ENCODE peak calls at places on chromosomes 2 and 18, in four cellular contexts. One of them, this sample, is unnamed.

GRCh38 chr2:24164416-24164973 is 10.4 kb upstream of the FAM228A start:
- DNase-seq in NCI-H2171 treated with DMSO at 0.1 percent for 48 hours: peak
- DNase-seq in foreskin fibroblast: no peak
- DNase-seq in T-helper 9 cell: peak
- DNase-seq in this sample: no peak

GRCh38 chr2:158518083-158518482 is 61.3 kb downstream of the PKP4 start:
- DNase-seq in NCI-H2171 treated with DMSO at 0.1 percent for 48 hours: no peak
- DNase-seq in foreskin fibroblast: peak
- DNase-seq in T-helper 9 cell: no peak
- DNase-seq in this sample: no peak

GRCh38 chr2:165390875-165391274 is 78.6 kb upstream of the CSRNP3 start:
- DNase-seq in NCI-H2171 treated with DMSO at 0.1 percent for 48 hours: no peak
- DNase-seq in foreskin fibroblast: no peak
- DNase-seq in T-helper 9 cell: no peak
- DNase-seq in this sample: no peak

GRCh38 chr2:176122633-176123482 is at the start of gene HOXD9:
- DNase-seq in NCI-H2171 treated with DMSO at 0.1 percent for 48 hours: no peak
- DNase-seq in foreskin fibroblast: peak
- DNase-seq in T-helper 9 cell: no peak
- DNase-seq in this sample: no peak

GRCh38 chr2:182895798-182896197 is 29.4 kb upstream of the FRZB start:
- DNase-seq in NCI-H2171 treated with DMSO at 0.1 percent for 48 hours: no peak
- DNase-seq in foreskin fibroblast: no peak
- DNase-seq in T-helper 9 cell: no peak
- DNase-seq in this sample: no peak

GRCh38 chr2:26922638-26923466 is 47.6 kb upstream of the MAPRE3 start:
- DNase-seq in NCI-H2171 treated with DMSO at 0.1 percent for 48 hours: peak
- DNase-seq in foreskin fibroblast: no peak
- DNase-seq in T-helper 9 cell: no peak
- DNase-seq in this sample: peak

GRCh38 chr2:233084488-233084887 is 24.3 kb downstream of the INPP5D start:
- DNase-seq in NCI-H2171 treated with DMSO at 0.1 percent for 48 hours: no peak
- DNase-seq in foreskin fibroblast: no peak
- DNase-seq in T-helper 9 cell: peak
- DNase-seq in this sample: no peak

GRCh38 chr2:207960090-207960489 is 65.2 kb downstream of the PLEKHM3 start:
- DNase-seq in NCI-H2171 treated with DMSO at 0.1 percent for 48 hours: no peak
- DNase-seq in foreskin fibroblast: no peak
- DNase-seq in T-helper 9 cell: no peak
- DNase-seq in this sample: no peak

GRCh38 chr2:19607931-19608762 is 249.7 kb upstream of the OSR1 start:
- DNase-seq in NCI-H2171 treated with DMSO at 0.1 percent for 48 hours: peak
- DNase-seq in foreskin fibroblast: peak
- DNase-seq in T-helper 9 cell: no peak
- DNase-seq in this sample: no peak

GRCh38 chr2:188456114-188456909 is 164.6 kb downstream of the GULP1 start:
- DNase-seq in NCI-H2171 treated with DMSO at 0.1 percent for 48 hours: no peak
- DNase-seq in foreskin fibroblast: no peak
- DNase-seq in T-helper 9 cell: no peak
- DNase-seq in this sample: no peak

GRCh38 chr2:216126943-216127342 is 17.8 kb downstream of the XRCC5 start:
- DNase-seq in NCI-H2171 treated with DMSO at 0.1 percent for 48 hours: no peak
- DNase-seq in foreskin fibroblast: no peak
- DNase-seq in T-helper 9 cell: no peak
- DNase-seq in this sample: no peak

GRCh38 chr2:190685348-190685747 is 36.5 kb downstream of the NAB1 start:
- DNase-seq in NCI-H2171 treated with DMSO at 0.1 percent for 48 hours: no peak
- DNase-seq in foreskin fibroblast: no peak
- DNase-seq in T-helper 9 cell: no peak
- DNase-seq in this sample: no peak

GRCh38 chr2:162676515-162676914 is 162.1 kb downstream of the KCNH7 start:
- DNase-seq in NCI-H2171 treated with DMSO at 0.1 percent for 48 hours: no peak
- DNase-seq in foreskin fibroblast: no peak
- DNase-seq in T-helper 9 cell: no peak
- DNase-seq in this sample: no peak

GRCh38 chr2:32865399-32866068 is 81.2 kb upstream of the LTBP1 start:
- DNase-seq in NCI-H2171 treated with DMSO at 0.1 percent for 48 hours: no peak
- DNase-seq in foreskin fibroblast: peak
- DNase-seq in T-helper 9 cell: no peak
- DNase-seq in this sample: no peak

GRCh38 chr2:50648031-50648430 is 383.9 kb downstream of the NRXN1 start:
- DNase-seq in NCI-H2171 treated with DMSO at 0.1 percent for 48 hours: peak
- DNase-seq in foreskin fibroblast: no peak
- DNase-seq in T-helper 9 cell: no peak
- DNase-seq in this sample: no peak

GRCh38 chr18:77127769-77128671 is 4.6 kb downstream of the MBP start:
- DNase-seq in NCI-H2171 treated with DMSO at 0.1 percent for 48 hours: peak
- DNase-seq in foreskin fibroblast: peak
- DNase-seq in T-helper 9 cell: peak
- DNase-seq in this sample: peak

GRCh38 chr2:101983486-101983885 is 8.3 kb upstream of the IL1R2 start:
- DNase-seq in NCI-H2171 treated with DMSO at 0.1 percent for 48 hours: no peak
- DNase-seq in foreskin fibroblast: no peak
- DNase-seq in T-helper 9 cell: no peak
- DNase-seq in this sample: no peak